ENCODE peak calls at places on chromosomes 12 and 14, in eight cellular contexts. Z, F, D, N, E, V, A and Y are unnamed samples.

GRCh38 chr14:63857467-63858030 is 4.7 kb downstream of the SYNE2 start:
- DNase-seq in F (no peak), D (no peak), E (no peak), Z (no peak), V (no peak), N (no peak), A (no peak), Y (no peak)

GRCh38 chr14:73227812-73228781 is 9.2 kb upstream of the PAPLN start:
- DNase-seq in D (no peak), Z (no peak), F (no peak), V (no peak), A (no peak), E (peak; percentile 60), N (no peak), Y (peak; percentile 40)

GRCh38 chr14:21071225-21072041 is 1.3 kb downstream of the ARHGEF40 start:
- DNase-seq in Z (peak; percentile 87), F (peak; percentile 76), V (peak; percentile 89), N (peak; percentile 93), D (peak; percentile 95), E (peak; percentile 89), A (no peak), Y (peak; percentile 85)

GRCh38 chr14:100891051-100891450 is 12.5 kb downstream of the RTL1 start:
- DNase-seq in F (no peak), V (peak; percentile 25), Z (no peak), D (no peak), A (no peak), E (peak; percentile 2), N (peak; percentile 47), Y (peak; percentile 24)

GRCh38 chr12:77835982-77836381 is 5.3 kb downstream of the NAV3 start:
- DNase-seq in E (no peak), F (no peak), D (no peak), V (no peak), Z (no peak), A (no peak), N (no peak), Y (no peak)

GRCh38 chr12:129276408-129277042 is 423.2 kb downstream of the GLT1D1 start:
- DNase-seq in N (no peak), D (no peak), E (no peak), A (no peak), V (no peak), Z (no peak), F (no peak), Y (no peak)

GRCh38 chr14:35405304-35405996 is 901 bp upstream of the NFKBIA start:
- DNase-seq in V (peak; percentile 68), E (peak; percentile 70), Z (peak; percentile 77), F (no peak), D (no peak), A (no peak), N (no peak), Y (peak; percentile 66)

GRCh38 chr12:61654698-61655097 is 605.5 kb upstream of the USP15 start:
- DNase-seq in D (no peak), A (no peak), E (no peak), Z (no peak), F (no peak), N (no peak), V (no peak), Y (no peak)

GRCh38 chr12:49365542-49365941 is 1.7 kb upstream of the SPATS2 start:
- DNase-seq in V (no peak), E (no peak), D (no peak), N (no peak), Z (no peak), F (no peak), A (no peak), Y (no peak)

GRCh38 chr12:25764892-25765291 is 193.6 kb upstream of the RASSF8 start:
- DNase-seq in A (no peak), Z (no peak), V (no peak), F (no peak), E (no peak), D (no peak), N (no peak), Y (no peak)

GRCh38 chr12:53069621-53070410 is 9.4 kb downstream of the SPRYD3 start:
- DNase-seq in E (peak; percentile 90), N (peak; percentile 84), V (peak; percentile 46), F (no peak), D (peak; percentile 69), Z (peak; percentile 52), A (no peak), Y (no peak)

GRCh38 chr14:54221432-54221803 is 175.4 kb upstream of the CDKN3 start:
- DNase-seq in F (no peak), E (no peak), N (no peak), A (no peak), D (no peak), V (no peak), Z (no peak), Y (no peak)

GRCh38 chr14:54221971-54222370 is 174.8 kb upstream of the CDKN3 start:
- DNase-seq in V (no peak), A (no peak), D (no peak), N (no peak), E (no peak), Z (no peak), F (no peak), Y (no peak)

GRCh38 chr14:54219281-54220121 is 177.3 kb upstream of the CDKN3 start:
- DNase-seq in V (no peak), Z (no peak), N (no peak), A (no peak), F (no peak), D (no peak), E (no peak), Y (no peak)

GRCh38 chr14:54220122-54220691 is 176.6 kb upstream of the CDKN3 start:
- DNase-seq in Z (no peak), A (no peak), N (no peak), D (no peak), E (no peak), F (no peak), V (no peak), Y (no peak)

GRCh38 chr14:54220697-54221431 is 175.9 kb upstream of the CDKN3 start:
- DNase-seq in E (no peak), N (no peak), V (no peak), F (no peak), Z (no peak), D (no peak), A (no peak), Y (no peak)
- H3K4me3 ChIP-seq in E (peak overlapping the region; percentile 16), N (peak overlapping the region; percentile 21), V (peak overlapping the region; percentile 15), F (no peak overlapping the region), Z (peak overlapping the region; percentile 33), D (peak overlapping the region; percentile 32), A (no peak overlapping the region), Y (peak overlapping the region; percentile 42)

DNA sequence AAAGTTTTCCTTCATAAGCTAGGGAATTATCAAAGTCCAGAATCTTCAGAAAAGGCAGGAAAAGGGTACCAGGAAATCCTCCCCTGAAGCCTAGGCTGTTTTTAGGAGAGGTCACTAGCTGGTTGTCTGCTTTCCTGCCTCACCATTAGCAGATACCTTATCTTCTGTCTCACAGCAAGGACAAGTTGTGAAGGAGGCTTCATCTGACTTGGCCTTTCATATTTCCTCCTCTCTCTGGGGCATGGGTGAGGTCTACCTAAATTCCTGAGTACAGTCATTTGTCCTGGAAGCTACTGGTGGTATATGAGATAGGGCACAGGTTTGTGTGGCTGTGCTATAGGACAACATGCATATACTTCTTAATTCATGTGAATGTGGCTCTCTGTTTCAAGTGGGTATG is 2.3 kb downstream of the FOXJ2 start:
- DNase-seq in D (no peak), F (no peak), Z (no peak), A (no peak), E (no peak), V (no peak), N (no peak), Y (no peak)
- H3K4me1 ChIP-seq in D (peaks cover 36% of the 10 kb centered on the region), F (peaks cover 33% of the 10 kb centered on the region), Z (peaks cover 66% of the 10 kb centered on the region), A (peaks cover 68% of the 10 kb centered on the region), E (no peaks in the 10 kb centered on the region), V (peaks cover 16% of the 10 kb centered on the region), N (peaks cover 77% of the 10 kb centered on the region), Y (peaks cover 66% of the 10 kb centered on the region)

DNA sequence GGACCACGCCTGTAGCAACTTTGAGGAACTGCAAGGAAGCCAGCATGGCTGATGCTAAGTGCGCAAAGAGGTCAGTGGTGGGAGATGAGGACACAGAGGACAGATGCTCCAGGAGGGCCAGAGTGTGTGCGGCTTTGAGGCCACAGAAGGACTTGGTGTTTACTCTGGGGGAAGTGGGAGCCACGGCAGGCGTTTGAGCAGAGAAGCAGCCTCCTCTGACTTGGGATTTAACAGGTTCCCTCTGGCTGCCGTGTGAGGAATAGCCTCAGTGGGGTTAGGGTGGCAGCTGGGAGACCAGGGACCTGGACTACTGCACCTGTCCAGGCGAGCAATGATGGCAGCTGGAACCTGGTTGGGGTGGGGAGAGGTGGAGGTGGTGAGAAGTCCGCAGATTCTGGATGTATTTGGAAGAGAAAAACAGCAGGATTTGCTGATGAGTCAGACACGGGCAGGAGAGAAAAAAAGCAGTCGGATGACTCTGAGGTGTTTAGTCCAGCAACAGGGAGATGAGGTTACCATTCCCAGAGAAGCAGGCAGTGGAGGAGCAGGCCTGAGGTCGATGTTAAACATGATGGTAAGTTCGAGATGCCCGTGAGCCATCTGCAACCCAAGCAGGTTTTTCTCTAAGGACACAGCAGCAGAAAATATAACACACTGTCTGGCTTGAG is 143.5 kb downstream of the SCARB1 start:
- DNase-seq in V (no peak), E (no peak), N (no peak), Z (no peak), F (no peak), A (no peak), D (no peak), Y (no peak)
- H3K4me3 ChIP-seq in V (no peak overlapping the region), E (no peak overlapping the region), N (no peak overlapping the region), Z (no peak overlapping the region), F (no peak overlapping the region), A (no peak overlapping the region), D (no peak overlapping the region), Y (no peak overlapping the region)

DNA sequence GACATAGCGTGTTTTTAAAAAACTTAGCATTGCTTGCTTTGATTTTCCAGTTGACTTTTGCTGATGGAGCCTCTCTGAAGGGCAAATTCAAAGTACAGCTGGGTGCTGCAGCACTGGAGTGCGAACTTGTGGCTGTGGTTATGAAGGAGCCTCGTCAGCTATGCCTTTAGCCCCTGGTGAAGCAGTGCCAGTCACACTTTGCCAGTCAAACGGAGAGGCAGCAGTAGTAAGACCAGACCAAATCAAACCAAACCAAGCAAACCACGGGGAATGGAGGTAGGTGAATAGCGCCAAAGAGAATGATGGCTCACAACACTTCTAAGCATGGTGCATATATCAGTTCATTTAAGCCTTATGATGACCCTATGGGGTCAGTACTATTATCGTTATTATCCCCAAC is 15.1 kb upstream of the SLC38A2 start:
- DNase-seq in A (no peak), F (no peak), N (no peak), E (no peak), V (peak; percentile 69), Z (no peak), D (no peak), Y (no peak)
- H3K4me1 ChIP-seq in A (peaks cover 44% of the 10 kb centered on the region), F (no peaks in the 10 kb centered on the region), N (peaks cover 84% of the 10 kb centered on the region), E (no peaks in the 10 kb centered on the region), V (peaks cover 13% of the 10 kb centered on the region), Z (peaks cover 53% of the 10 kb centered on the region), D (peaks cover 50% of the 10 kb centered on the region), Y (peaks cover 69% of the 10 kb centered on the region)

GRCh38 chr12:65896743-65897142 is 72.5 kb downstream of the HMGA2 start:
- DNase-seq in N (no peak), A (no peak), D (no peak), E (no peak), F (no peak), V (no peak), Z (no peak), Y (no peak)
- H3K4me3 ChIP-seq in N (no peak overlapping the region), A (no peak overlapping the region), D (no peak overlapping the region), E (no peak overlapping the region), F (peak overlapping the region; percentile 16), V (no peak overlapping the region), Z (no peak overlapping the region), Y (no peak overlapping the region)